ENCODE peak calls at places on chromosomes 11 and 22, in nine cellular contexts. One of them, this sample, is unnamed.

GRCh38 chr22:32202539-32203180 is 2.2 kb downstream of the RFPL2 start:
- DNase-seq in heart right ventricle: peak; percentile 18
- DNase-seq in bronchial epithelial cell: peak; percentile 37
- DNase-seq in lung: peak; percentile 67
- DNase-seq in HFF-Myc: peak; percentile 19
- DNase-seq in cardiac fibroblast: peak; percentile 45
- DNase-seq in IMR-90: peak; percentile 22
- DNase-seq in BE2C: peak; percentile 55
- DNase-seq in psoas muscle: no peak
- DNase-seq in this sample: peak; percentile 53

GRCh38 chr11:61700221-61700620 is 20.0 kb downstream of the DAGLA start:
- DNase-seq in heart right ventricle: no peak
- DNase-seq in HFF-Myc: peak; percentile 53
- DNase-seq in BE2C: no peak
- DNase-seq in cardiac fibroblast: peak; percentile 70
- DNase-seq in lung: peak; percentile 72
- DNase-seq in psoas muscle: no peak
- DNase-seq in bronchial epithelial cell: peak; percentile 81
- DNase-seq in IMR-90: peak; percentile 51
- DNase-seq in this sample: no peak

GRCh38 chr11:45648931-45649330 is 16.5 kb downstream of the CHST1 start:
- DNase-seq in cardiac fibroblast: no peak
- DNase-seq in lung: no peak
- DNase-seq in psoas muscle: no peak
- DNase-seq in heart right ventricle: no peak
- DNase-seq in bronchial epithelial cell: no peak
- DNase-seq in BE2C: no peak
- DNase-seq in HFF-Myc: no peak
- DNase-seq in IMR-90: no peak
- DNase-seq in this sample: no peak

GRCh38 chr11:113705871-113706654 is at the start of gene TMPRSS5:
- DNase-seq in HFF-Myc: no peak
- DNase-seq in IMR-90: no peak
- DNase-seq in BE2C: no peak
- DNase-seq in psoas muscle: no peak
- DNase-seq in heart right ventricle: no peak
- DNase-seq in bronchial epithelial cell: no peak
- DNase-seq in lung: no peak
- DNase-seq in cardiac fibroblast: no peak
- DNase-seq in this sample: no peak

GRCh38 chr11:86230921-86231320 is 13.6 kb upstream of the EED start:
- DNase-seq in BE2C: no peak
- DNase-seq in cardiac fibroblast: no peak
- DNase-seq in IMR-90: no peak
- DNase-seq in heart right ventricle: no peak
- DNase-seq in bronchial epithelial cell: peak; percentile 52
- DNase-seq in HFF-Myc: no peak
- DNase-seq in lung: no peak
- DNase-seq in psoas muscle: no peak
- DNase-seq in this sample: no peak

GRCh38 chr11:95977534-95978174 is 53.7 kb upstream of the MTMR2 start:
- DNase-seq in BE2C: no peak
- DNase-seq in bronchial epithelial cell: peak; percentile 80
- DNase-seq in cardiac fibroblast: peak; percentile 52
- DNase-seq in HFF-Myc: no peak
- DNase-seq in heart right ventricle: no peak
- DNase-seq in psoas muscle: no peak
- DNase-seq in lung: no peak
- DNase-seq in IMR-90: peak; percentile 69
- DNase-seq in this sample: no peak

GRCh38 chr11:114284021-114284420 is 12.2 kb upstream of the NNMT start:
- DNase-seq in HFF-Myc: no peak
- DNase-seq in psoas muscle: no peak
- DNase-seq in BE2C: no peak
- DNase-seq in bronchial epithelial cell: no peak
- DNase-seq in heart right ventricle: no peak
- DNase-seq in IMR-90: no peak
- DNase-seq in lung: peak; percentile 28
- DNase-seq in cardiac fibroblast: no peak
- DNase-seq in this sample: no peak

GRCh38 chr11:579830-580601 is 3.7 kb downstream of the PHRF1 start:
- DNase-seq in heart right ventricle: no peak
- DNase-seq in psoas muscle: no peak
- DNase-seq in cardiac fibroblast: peak; percentile 32
- DNase-seq in bronchial epithelial cell: no peak
- DNase-seq in IMR-90: peak; percentile 25
- DNase-seq in lung: no peak
- DNase-seq in HFF-Myc: no peak
- DNase-seq in BE2C: no peak
- DNase-seq in this sample: peak; percentile 51

GRCh38 chr11:16745950-16746349 is 7.5 kb downstream of the C11orf58 start:
- DNase-seq in cardiac fibroblast: no peak
- DNase-seq in HFF-Myc: no peak
- DNase-seq in bronchial epithelial cell: no peak
- DNase-seq in heart right ventricle: no peak
- DNase-seq in IMR-90: no peak
- DNase-seq in BE2C: no peak
- DNase-seq in psoas muscle: no peak
- DNase-seq in lung: no peak
- DNase-seq in this sample: no peak

GRCh38 chr11:119339581-119340334 is 925 bp downstream of the C1QTNF5 start:
- DNase-seq in heart right ventricle: peak; percentile 77
- DNase-seq in IMR-90: no peak
- DNase-seq in bronchial epithelial cell: no peak
- DNase-seq in psoas muscle: peak; percentile 88
- DNase-seq in HFF-Myc: no peak
- DNase-seq in cardiac fibroblast: peak; percentile 77
- DNase-seq in BE2C: peak; percentile 76
- DNase-seq in lung: peak; percentile 63
- DNase-seq in this sample: peak; percentile 84

GRCh38 chr22:20552913-20553401 is 45.5 kb downstream of the MED15 start:
- DNase-seq in cardiac fibroblast: peak; percentile 54
- DNase-seq in lung: no peak
- DNase-seq in heart right ventricle: peak; percentile 34
- DNase-seq in bronchial epithelial cell: no peak
- DNase-seq in psoas muscle: peak; percentile 59
- DNase-seq in IMR-90: peak; percentile 83
- DNase-seq in HFF-Myc: no peak
- DNase-seq in BE2C: no peak
- DNase-seq in this sample: no peak

GRCh38 chr11:22177186-22177585 is 15.7 kb upstream of the ANO5 start:
- DNase-seq in psoas muscle: no peak
- DNase-seq in bronchial epithelial cell: no peak
- DNase-seq in HFF-Myc: no peak
- DNase-seq in heart right ventricle: no peak
- DNase-seq in BE2C: no peak
- DNase-seq in cardiac fibroblast: no peak
- DNase-seq in lung: no peak
- DNase-seq in IMR-90: no peak
- DNase-seq in this sample: no peak

GRCh38 chr11:112485280-112485679 is 224.6 kb upstream of the PLET1 start:
- DNase-seq in psoas muscle: no peak
- DNase-seq in IMR-90: no peak
- DNase-seq in cardiac fibroblast: no peak
- DNase-seq in HFF-Myc: no peak
- DNase-seq in BE2C: no peak
- DNase-seq in bronchial epithelial cell: no peak
- DNase-seq in lung: peak; percentile 15
- DNase-seq in heart right ventricle: no peak
- DNase-seq in this sample: no peak

GRCh38 chr22:24155597-24156145 is 25.6 kb upstream of the SUSD2 start:
- DNase-seq in HFF-Myc: no peak
- DNase-seq in BE2C: peak; percentile 62
- DNase-seq in lung: peak; percentile 81
- DNase-seq in psoas muscle: peak; percentile 88
- DNase-seq in bronchial epithelial cell: peak; percentile 15
- DNase-seq in cardiac fibroblast: peak; percentile 82
- DNase-seq in heart right ventricle: peak; percentile 86
- DNase-seq in IMR-90: peak; percentile 65
- DNase-seq in this sample: peak; percentile 87

GRCh38 chr11:30917859-30918478 is 331.8 kb upstream of the MPPED2 start:
- DNase-seq in heart right ventricle: peak; percentile 15
- DNase-seq in psoas muscle: no peak
- DNase-seq in HFF-Myc: peak; percentile 17
- DNase-seq in lung: no peak
- DNase-seq in BE2C: peak; percentile 6
- DNase-seq in cardiac fibroblast: peak; percentile 66
- DNase-seq in IMR-90: peak; percentile 42
- DNase-seq in bronchial epithelial cell: peak; percentile 38
- DNase-seq in this sample: no peak

GRCh38 chr11:72140661-72141060 is 5.1 kb downstream of the FOLR3 start:
- DNase-seq in psoas muscle: no peak
- DNase-seq in BE2C: no peak
- DNase-seq in IMR-90: no peak
- DNase-seq in lung: no peak
- DNase-seq in HFF-Myc: no peak
- DNase-seq in heart right ventricle: no peak
- DNase-seq in bronchial epithelial cell: no peak
- DNase-seq in cardiac fibroblast: no peak
- DNase-seq in this sample: no peak

GRCh38 chr11:110935018-110935640 is 222.9 kb upstream of the ARHGAP20 start:
- DNase-seq in IMR-90: no peak
- DNase-seq in cardiac fibroblast: no peak
- DNase-seq in HFF-Myc: no peak
- DNase-seq in psoas muscle: no peak
- DNase-seq in BE2C: no peak
- DNase-seq in lung: no peak
- DNase-seq in bronchial epithelial cell: peak; percentile 15
- DNase-seq in heart right ventricle: no peak
- DNase-seq in this sample: no peak

GRCh38 chr11:116547571-116547970 is 225.2 kb downstream of the BUD13 start:
- DNase-seq in bronchial epithelial cell: no peak
- DNase-seq in IMR-90: no peak
- DNase-seq in lung: no peak
- DNase-seq in HFF-Myc: no peak
- DNase-seq in BE2C: no peak
- DNase-seq in psoas muscle: no peak
- DNase-seq in cardiac fibroblast: no peak
- DNase-seq in heart right ventricle: no peak
- DNase-seq in this sample: no peak

GRCh38 chr22:30253205-30253852 is 6.8 kb upstream of the LIF start:
- DNase-seq in lung: peak; percentile 57
- DNase-seq in BE2C: peak; percentile 95
- DNase-seq in HFF-Myc: no peak
- DNase-seq in cardiac fibroblast: peak; percentile 54
- DNase-seq in IMR-90: peak; percentile 83
- DNase-seq in bronchial epithelial cell: no peak
- DNase-seq in psoas muscle: peak; percentile 73
- DNase-seq in heart right ventricle: peak; percentile 80
- DNase-seq in this sample: peak; percentile 81

DNA sequence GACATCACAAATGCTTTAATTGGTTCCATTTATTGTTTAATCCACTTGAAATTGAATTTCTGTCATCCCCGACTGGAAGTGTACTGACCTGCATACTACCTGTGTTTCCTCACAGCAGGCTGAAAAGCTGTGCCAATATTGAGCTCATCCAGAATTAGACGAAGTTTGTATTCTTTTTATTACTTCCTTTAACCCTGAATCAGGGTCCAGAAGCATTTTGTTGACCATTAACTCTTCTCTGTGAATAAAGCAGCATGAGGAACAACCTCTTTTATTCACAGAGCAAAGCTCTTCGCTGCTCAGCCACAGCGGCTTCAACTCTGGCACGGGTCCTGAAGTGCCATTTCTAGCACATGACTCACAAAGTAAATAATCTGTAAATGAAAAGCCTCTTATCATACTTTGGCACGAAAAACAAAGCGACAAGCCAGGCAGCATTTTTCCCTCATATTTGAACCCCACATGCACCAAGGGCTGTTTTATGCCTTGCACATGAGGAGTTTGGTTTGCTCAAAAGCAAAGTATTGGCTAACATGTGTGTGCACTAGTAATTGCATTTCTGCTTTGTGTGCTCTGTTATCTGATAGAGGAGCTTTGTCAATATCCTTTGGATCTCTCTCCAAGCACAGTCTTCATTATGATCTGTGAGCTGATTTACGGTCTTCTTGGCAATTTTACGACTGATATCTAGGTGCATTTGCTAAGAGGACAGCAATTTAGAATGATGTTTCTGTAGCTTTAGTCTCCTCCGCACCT is 33.0 kb upstream of the APOBEC3A start:
- DNase-seq in heart right ventricle: peak; percentile 78
- DNase-seq in BE2C: peak; percentile 37
- DNase-seq in psoas muscle: peak; percentile 78
- DNase-seq in HFF-Myc: peak; percentile 68
- DNase-seq in lung: peak; percentile 89
- DNase-seq in IMR-90: peak; percentile 90
- DNase-seq in cardiac fibroblast: peak; percentile 94
- DNase-seq in bronchial epithelial cell: peak; percentile 79
- DNase-seq in this sample: peak; percentile 80
- H3K4me3 ChIP-seq in heart right ventricle: peak overlapping the region; percentile 34
- H3K4me3 ChIP-seq in BE2C: peak overlapping the region; percentile 59
- H3K4me3 ChIP-seq in psoas muscle: peak overlapping the region; percentile 61
- H3K4me3 ChIP-seq in HFF-Myc: peak overlapping the region; percentile 29
- H3K4me3 ChIP-seq in lung: no peak overlapping the region
- H3K4me3 ChIP-seq in IMR-90: peak overlapping the region; percentile 7
- H3K4me3 ChIP-seq in cardiac fibroblast: no peak overlapping the region
- H3K4me3 ChIP-seq in bronchial epithelial cell: no peak overlapping the region
- H3K4me3 ChIP-seq in this sample: no peak overlapping the region

GRCh38 chr11:103699216-103699615 is 337.2 kb upstream of the DDI1 start:
- DNase-seq in BE2C: no peak
- DNase-seq in lung: no peak
- DNase-seq in heart right ventricle: no peak
- DNase-seq in cardiac fibroblast: peak; percentile 17
- DNase-seq in psoas muscle: no peak
- DNase-seq in bronchial epithelial cell: no peak
- DNase-seq in HFF-Myc: no peak
- DNase-seq in IMR-90: no peak
- DNase-seq in this sample: no peak
- TF ChIP-seq CTCF in BE2C: peak; percentile 15
- TF ChIP-seq CTCF in lung: no peak
- TF ChIP-seq CTCF in heart right ventricle: no peak
- TF ChIP-seq CTCF in cardiac fibroblast: no peak
- TF ChIP-seq CTCF in psoas muscle: no peak
- TF ChIP-seq CTCF in bronchial epithelial cell: no peak
- TF ChIP-seq CTCF in HFF-Myc: no peak
- TF ChIP-seq CTCF in IMR-90: peak; percentile 5
- TF ChIP-seq CTCF in this sample: no peak

GRCh38 chr11:13008625-13009475 is at the start of gene RASSF10:
- DNase-seq in heart right ventricle: peak; percentile 81
- DNase-seq in IMR-90: no peak
- DNase-seq in HFF-Myc: no peak
- DNase-seq in lung: peak; percentile 90
- DNase-seq in BE2C: peak; percentile 77
- DNase-seq in bronchial epithelial cell: peak; percentile 79
- DNase-seq in cardiac fibroblast: peak; percentile 31
- DNase-seq in psoas muscle: peak; percentile 59
- DNase-seq in this sample: peak; percentile 79
- H3K4me3 ChIP-seq in heart right ventricle: peak within 1 kb of the TSS; percentile 60
- H3K4me3 ChIP-seq in IMR-90: no peak within 1 kb of the TSS
- H3K4me3 ChIP-seq in HFF-Myc: no peak within 1 kb of the TSS
- H3K4me3 ChIP-seq in lung: no peak within 1 kb of the TSS
- H3K4me3 ChIP-seq in BE2C: peak within 1 kb of the TSS; percentile 47
- H3K4me3 ChIP-seq in bronchial epithelial cell: peak within 1 kb of the TSS; percentile 50
- H3K4me3 ChIP-seq in cardiac fibroblast: no peak within 1 kb of the TSS
- H3K4me3 ChIP-seq in psoas muscle: peak within 1 kb of the TSS; percentile 65
- H3K4me3 ChIP-seq in this sample: peak within 1 kb of the TSS; percentile 55

DNA sequence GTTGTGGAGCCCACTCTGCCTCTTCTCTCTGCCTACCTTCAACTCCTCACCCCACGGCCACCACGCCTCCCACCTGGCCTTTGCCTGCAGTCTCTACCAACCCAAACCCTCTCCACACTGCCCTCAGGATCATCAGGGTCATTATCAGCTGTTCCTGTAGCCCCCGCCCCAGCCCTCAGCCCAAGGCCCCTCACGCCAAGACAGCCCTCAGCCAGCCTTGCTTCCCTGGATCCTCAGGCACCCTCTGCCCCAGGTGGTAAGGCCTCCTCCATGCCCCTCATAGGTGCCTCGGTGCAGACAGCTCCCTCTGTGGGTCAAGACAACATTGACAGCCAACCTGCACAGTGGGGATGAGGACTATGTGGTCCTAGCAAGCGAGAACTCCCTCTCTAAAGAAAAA is 1.7 kb downstream of the SBF1 start:
- DNase-seq in BE2C: no peak
- DNase-seq in IMR-90: no peak
- DNase-seq in lung: no peak
- DNase-seq in psoas muscle: no peak
- DNase-seq in HFF-Myc: no peak
- DNase-seq in cardiac fibroblast: no peak
- DNase-seq in bronchial epithelial cell: peak; percentile 20
- DNase-seq in heart right ventricle: no peak
- DNase-seq in this sample: no peak
- TF ChIP-seq CTCF in BE2C: peak; percentile 50
- TF ChIP-seq CTCF in IMR-90: no peak
- TF ChIP-seq CTCF in lung: no peak
- TF ChIP-seq CTCF in psoas muscle: peak; percentile 11
- TF ChIP-seq CTCF in HFF-Myc: peak; percentile 36
- TF ChIP-seq CTCF in cardiac fibroblast: peak; percentile 31
- TF ChIP-seq CTCF in bronchial epithelial cell: peak; percentile 46
- TF ChIP-seq CTCF in heart right ventricle: no peak
- TF ChIP-seq CTCF in this sample: no peak

This sample was measured in heart left ventricle.